ENCODE peak calls at places on chromosomes 11 and 22, in five cellular contexts. V is GM12891, P is EH, U is A549, M is mammary epithelial cell. H is an unnamed sample.

GRCh38 chr22:17860220-17860965 is 86.1 kb upstream of the BID start:
- DNase-seq in V (no peak), P (no peak), U (no peak), M (no peak), H (no peak)

GRCh38 chr11:66328036-66328306 is 8.3 kb downstream of the RIN1 start:
- DNase-seq in V (no peak), P (peak), U (no peak), M (peak), H (no peak)

GRCh38 chr22:22912722-22913253 is 25.2 kb downstream of the IGLL5 start:
- DNase-seq in V (no peak), P (no peak), U (no peak), M (no peak), H (no peak)

GRCh38 chr11:90434858-90435257 is 212.0 kb upstream of the CHORDC1 start:
- DNase-seq in V (no peak), P (no peak), U (no peak), M (peak), H (no peak)

GRCh38 chr11:76315182-76315853 is 65.6 kb downstream of the THAP12 start:
- DNase-seq in V (no peak), P (no peak), U (no peak), M (peak), H (no peak)

GRCh38 chr11:64746486-64746885 is 2.5 kb upstream of the RASGRP2 start:
- DNase-seq in V (no peak), P (no peak), U (no peak), M (no peak), H (no peak)

GRCh38 chr11:124672531-124673215 is 866 bp downstream of the SIAE start:
- DNase-seq in V (no peak), P (no peak), U (no peak), M (no peak), H (no peak)

GRCh38 chr22:37746366-37747089 is 49.7 kb downstream of the TRIOBP start:
- DNase-seq in V (peak), P (peak), U (no peak), M (peak), H (no peak)

GRCh38 chr11:122696662-122697061 is 41.1 kb downstream of the UBASH3B start:
- DNase-seq in V (no peak), P (no peak), U (no peak), M (no peak), H (no peak)

GRCh38 chr11:75815345-75815983 is 454 bp downstream of the UVRAG start:
- DNase-seq in V (no peak), P (peak), U (peak), M (no peak), H (peak)

GRCh38 chr11:126607776-126608625 is 252.5 kb downstream of the ST3GAL4 start:
- DNase-seq in V (no peak), P (no peak), U (no peak), M (no peak), H (no peak)

GRCh38 chr11:69828276-69828970 is 9.2 kb upstream of the FGF3 start:
- DNase-seq in V (no peak), P (no peak), U (no peak), M (no peak), H (no peak)

GRCh38 chr11:113261709-113262475 is 52.5 kb upstream of the TTC12 start:
- DNase-seq in V (no peak), P (peak), U (no peak), M (peak), H (peak)

GRCh38 chr11:78310500-78310909 is 107.1 kb downstream of the GAB2 start:
- DNase-seq in V (peak), P (peak), U (no peak), M (no peak), H (peak)

GRCh38 chr22:17672417-17672991 is 33.9 kb downstream of the BCL2L13 start:
- DNase-seq in V (no peak), P (peak), U (no peak), M (no peak), H (no peak)

GRCh38 chr11:64249563-64250405 is 1.5 kb upstream of the PLCB3 start:
- DNase-seq in V (no peak), P (no peak), U (no peak), M (no peak), H (no peak)

GRCh38 chr11:79421820-79422219 is 19.0 kb downstream of the TENM4 start:
- DNase-seq in V (no peak), P (no peak), U (no peak), M (no peak), H (no peak)

GRCh38 chr11:27179334-27179733 is 138.7 kb downstream of the BBOX1 start:
- DNase-seq in V (no peak), P (peak), U (no peak), M (no peak), H (peak)

GRCh38 chr22:37604875-37605274 is 3.8 kb upstream of the GGA1 start:
- DNase-seq in V (no peak), P (no peak), U (no peak), M (no peak), H (no peak)

GRCh38 chr22:36334838-36335603 is 52.7 kb downstream of the MYH9 start:
- DNase-seq in V (no peak), P (peak), U (no peak), M (peak), H (peak)

GRCh38 chr11:10414659-10415058 is 40.4 kb upstream of the AMPD3 start:
- DNase-seq in V (no peak), P (peak), U (no peak), M (no peak), H (peak)

GRCh38 chr11:113373981-113374560 is 13.5 kb upstream of the ANKK1 start:
- DNase-seq in V (no peak), P (no peak), U (no peak), M (no peak), H (no peak)

GRCh38 chr22:35835998-35836691 is 118.5 kb downstream of the APOL5 start:
- DNase-seq in V (no peak), P (peak), U (peak), M (peak), H (peak)

GRCh38 chr11:11818529-11819121 is 23.1 kb upstream of the USP47 start:
- DNase-seq in V (no peak), P (no peak), U (no peak), M (no peak), H (no peak)

GRCh38 chr11:122714021-122714420 is 58.5 kb downstream of the UBASH3B start:
- DNase-seq in V (no peak), P (no peak), U (no peak), M (no peak), H (no peak)

GRCh38 chr11:130449996-130450419 is 1.6 kb downstream of the ADAMTS15 start:
- DNase-seq in V (no peak), P (peak), U (no peak), M (no peak), H (peak)

GRCh38 chr11:111325259-111325658 is 26.9 kb downstream of the POU2AF3 start:
- DNase-seq in V (no peak), P (no peak), U (no peak), M (no peak), H (no peak)

GRCh38 chr11:2440646-2441045 is 3.7 kb downstream of the TRPM5 start:
- DNase-seq in V (no peak), P (no peak), U (no peak), M (no peak), H (no peak)

GRCh38 chr22:37244922-37245722 is 1.1 kb upstream of the RAC2 start:
- DNase-seq in V (no peak), P (no peak), U (no peak), M (no peak), H (no peak)

GRCh38 chr11:27310710-27311109 is 52.3 kb downstream of the CCDC34 start:
- DNase-seq in V (no peak), P (no peak), U (no peak), M (no peak), H (no peak)

GRCh38 chr11:17651681-17652080 is 67.7 kb upstream of the MYOD1 start:
- DNase-seq in V (no peak), P (no peak), U (no peak), M (no peak), H (no peak)

GRCh38 chr22:49016909-49017768 is 810.5 kb downstream of the BRD1 start:
- DNase-seq in V (no peak), P (no peak), U (no peak), M (no peak), H (no peak)

GRCh38 chr11:69699213-69699612 is 4.6 kb downstream of the FGF19 start:
- DNase-seq in V (no peak), P (peak), U (no peak), M (no peak), H (peak)

GRCh38 chr11:113317297-113317696 is 2.9 kb downstream of the TTC12 start:
- DNase-seq in V (no peak), P (no peak), U (no peak), M (no peak), H (no peak)

GRCh38 chr11:64637346-64638016 is 46.5 kb downstream of the SLC22A12 start:
- DNase-seq in V (no peak), P (peak), U (no peak), M (no peak), H (no peak)

GRCh38 chr22:37496651-37497599 is 10.7 kb upstream of the MFNG start:
- DNase-seq in V (no peak), P (peak), U (peak), M (peak), H (peak)

H was measured in AG10803.